ENCODE peak calls at places on chromosomes 11 and 22, in six cellular contexts. G is SK-N-SH, A is H1, X is A549, R is K562, Q is HepG2. S is an unnamed sample.

GRCh38 chr11:113881856-113882255 is 6.5 kb upstream of the USP28 start:
- DNase-seq in G (no peak), A (no peak), X (no peak), R (peak; percentile 32), Q (no peak), S (no peak)

GRCh38 chr22:35227248-35227647 is 30.0 kb upstream of the HMGXB4 start:
- DNase-seq in G (no peak), A (peak; percentile 35), X (no peak), R (no peak), Q (no peak), S (no peak)

GRCh38 chr22:20763630-20764029 is 10.3 kb upstream of the SERPIND1 start:
- DNase-seq in G (no peak), A (no peak), X (no peak), R (no peak), Q (no peak), S (no peak)

GRCh38 chr11:124837491-124837856 is 27.8 kb upstream of the ROBO3 start:
- DNase-seq in G (peak; percentile 70), A (peak; percentile 52), X (peak; percentile 30), R (peak; percentile 67), Q (peak; percentile 58), S (peak; percentile 2)

GRCh38 chr11:78188809-78189724 is at the start of gene USP35:
- DNase-seq in G (no peak), A (no peak), X (no peak), R (no peak), Q (no peak), S (no peak)

GRCh38 chr22:30238136-30238535 is 8.4 kb downstream of the LIF start:
- DNase-seq in G (no peak), A (no peak), X (no peak), R (no peak), Q (no peak), S (no peak)

GRCh38 chr11:23990346-23990745 is 506.5 kb upstream of the LUZP2 start:
- DNase-seq in G (no peak), A (no peak), X (no peak), R (no peak), Q (no peak), S (no peak)

GRCh38 chr22:32050678-32051515 is 7.8 kb downstream of the SLC5A1 start:
- DNase-seq in G (no peak), A (no peak), X (peak; percentile 40), R (no peak), Q (peak; percentile 20), S (peak; percentile 63)

GRCh38 chr11:64607381-64608259 is 16.6 kb downstream of the SLC22A12 start:
- DNase-seq in G (no peak), A (no peak), X (no peak), R (no peak), Q (no peak), S (no peak)

GRCh38 chr11:78961938-78962701 is 387.5 kb upstream of the NARS2 start:
- DNase-seq in G (peak; percentile 94), A (peak; percentile 71), X (no peak), R (peak; percentile 43), Q (no peak), S (no peak)

GRCh38 chr11:35135222-35135621 is 3.7 kb upstream of the CD44 start:
- DNase-seq in G (no peak), A (no peak), X (no peak), R (no peak), Q (no peak), S (no peak)

GRCh38 chr11:27120211-27120610 is 79.6 kb downstream of the BBOX1 start:
- DNase-seq in G (no peak), A (no peak), X (no peak), R (no peak), Q (no peak), S (no peak)

GRCh38 chr11:126366064-126366822 is 10.8 kb downstream of the ST3GAL4 start:
- DNase-seq in G (no peak), A (peak; percentile 48), X (no peak), R (no peak), Q (no peak), S (no peak)

GRCh38 chr11:17760102-17761029 is 25.8 kb downstream of the KCNC1 start:
- DNase-seq in G (peak; percentile 68), A (peak; percentile 84), X (peak; percentile 57), R (peak; percentile 71), Q (peak; percentile 69), S (peak; percentile 12)

GRCh38 chr11:10305964-10306918 is 1.4 kb downstream of the ADM start:
- DNase-seq in G (peak; percentile 64), A (peak; percentile 65), X (peak; percentile 31), R (no peak), Q (no peak), S (no peak)

GRCh38 chr11:45918331-45918941 is 759 bp upstream of the PEX16 start:
- DNase-seq in G (peak; percentile 94), A (peak; percentile 86), X (peak; percentile 91), R (peak; percentile 91), Q (peak; percentile 63), S (no peak)

GRCh38 chr11:16881074-16881709 is 133.0 kb downstream of the PLEKHA7 start:
- DNase-seq in G (no peak), A (no peak), X (no peak), R (peak; percentile 35), Q (no peak), S (no peak)

GRCh38 chr11:117134431-117134830 is 9.7 kb upstream of the PAFAH1B2 start:
- DNase-seq in G (no peak), A (no peak), X (no peak), R (no peak), Q (no peak), S (no peak)

GRCh38 chr11:44264126-44264749 is 45.7 kb downstream of the ALX4 start:
- DNase-seq in G (no peak), A (no peak), X (no peak), R (no peak), Q (no peak), S (no peak)

GRCh38 chr11:113828186-113828585 is 47.2 kb downstream of the USP28 start:
- DNase-seq in G (no peak), A (no peak), X (no peak), R (no peak), Q (no peak), S (no peak)

GRCh38 chr11:1542267-1542666 is 29.8 kb downstream of the DUSP8 start:
- DNase-seq in G (no peak), A (no peak), X (no peak), R (no peak), Q (no peak), S (no peak)
- TF ChIP-seq CHD2 in G (no peak), A (no peak), X (no peak), R (no peak), Q (no peak), S (no peak)

GRCh38 chr22:28835630-28836189 is 35.3 kb upstream of the XBP1 start:
- DNase-seq in G (no peak), A (no peak), X (no peak), R (no peak), Q (no peak), S (no peak)
- TF ChIP-seq CHD2 in G (no peak), A (no peak), X (no peak), R (no peak), Q (no peak), S (no peak)

DNA sequence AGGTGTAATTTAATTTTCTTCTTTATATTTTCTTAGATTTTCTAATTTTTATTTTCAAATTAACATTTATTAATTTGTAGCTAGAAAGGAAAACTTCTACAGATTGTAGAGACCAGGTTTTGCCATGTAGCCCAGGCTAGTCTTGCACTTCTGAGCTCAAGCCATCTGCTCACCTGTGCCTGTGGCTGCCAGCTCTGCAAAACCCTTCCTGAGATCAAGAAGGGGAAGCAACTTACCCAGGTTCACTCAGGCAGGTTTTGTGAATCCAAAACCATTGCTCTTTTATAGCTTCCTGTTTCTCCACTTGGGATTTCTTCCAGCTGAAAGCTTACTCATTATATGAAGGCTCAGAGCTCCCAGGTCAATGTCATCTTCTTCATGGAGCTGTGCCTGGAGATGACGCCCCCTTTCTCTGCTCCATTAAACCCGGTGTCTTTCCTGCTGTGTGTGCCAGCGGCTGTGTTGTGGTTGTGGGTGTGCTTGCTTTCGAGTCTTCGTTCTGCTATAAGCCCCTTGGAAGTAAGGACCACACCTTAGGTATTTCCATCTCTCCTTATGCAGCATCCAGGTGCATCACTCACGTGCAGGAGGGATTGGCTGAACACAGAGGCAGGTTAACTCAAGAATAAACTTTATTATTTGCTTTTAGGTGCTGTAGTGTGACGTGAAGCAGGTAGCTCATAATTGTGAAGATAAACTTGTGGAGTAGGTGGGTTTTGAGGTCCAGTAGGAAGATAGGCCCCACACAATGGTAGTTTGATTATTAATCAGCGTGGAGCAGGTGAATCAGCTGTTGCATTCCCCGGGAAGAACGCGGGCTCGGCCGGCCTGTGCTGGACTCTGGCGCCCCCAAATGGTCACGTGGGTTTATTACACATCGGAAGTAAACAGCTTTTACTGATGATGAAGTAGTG is 42.2 kb upstream of the INCENP start:
- DNase-seq in G (peak; percentile 76), A (peak; percentile 95), X (peak; percentile 76), R (peak; percentile 75), Q (peak; percentile 46), S (peak; percentile 8)
- TF ChIP-seq CHD2 in G (no peak), A (no peak), X (no peak), R (no peak), Q (no peak), S (no peak)

GRCh38 chr11:96028746-96029145 is 104.8 kb upstream of the MTMR2 start:
- DNase-seq in G (no peak), A (no peak), X (no peak), R (no peak), Q (no peak), S (no peak)

GRCh38 chr11:96024666-96025065 is 100.8 kb upstream of the MTMR2 start:
- DNase-seq in G (no peak), A (no peak), X (no peak), R (no peak), Q (no peak), S (no peak)

GRCh38 chr11:96026310-96026709 is 102.4 kb upstream of the MTMR2 start:
- DNase-seq in G (no peak), A (no peak), X (no peak), R (no peak), Q (no peak), S (no peak)

GRCh38 chr11:96023311-96023710 is 99.4 kb upstream of the MTMR2 start:
- DNase-seq in G (no peak), A (no peak), X (no peak), R (no peak), Q (no peak), S (no peak)

GRCh38 chr11:96027021-96027420 is 103.1 kb upstream of the MTMR2 start:
- DNase-seq in G (no peak), A (no peak), X (no peak), R (no peak), Q (no peak), S (no peak)
- TF ChIP-seq CHD2 in G (no peak), A (no peak), X (no peak), R (no peak), Q (no peak), S (no peak)

GRCh38 chr11:112024178-112024777 is 930 bp upstream of the DLAT start:
- DNase-seq in G (no peak), A (no peak), X (no peak), R (peak; percentile 29), Q (no peak), S (no peak)
- TF ChIP-seq CHD2 in G (no peak), A (no peak), X (no peak), R (no peak), Q (no peak), S (no peak)

DNA sequence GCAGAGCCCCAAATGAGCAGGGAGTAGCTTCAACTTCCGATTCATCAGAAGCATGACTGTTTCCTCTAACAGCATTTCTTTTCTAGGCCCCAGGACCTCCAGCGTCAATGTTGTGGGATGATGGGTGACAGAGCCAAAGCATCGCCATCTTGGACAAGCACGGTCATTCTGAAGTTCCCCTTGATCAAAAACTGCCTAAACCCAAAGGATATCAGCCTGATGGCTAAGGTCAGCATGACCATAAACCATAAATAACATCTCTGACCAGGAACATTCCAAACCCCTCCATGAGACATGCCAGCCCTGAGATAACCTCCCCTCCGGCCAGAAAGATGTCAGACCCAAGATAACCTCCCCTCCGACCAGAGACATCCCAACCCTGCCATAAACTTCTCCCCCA is 28.8 kb upstream of the TREH start:
- DNase-seq in G (no peak), A (no peak), X (no peak), R (peak; percentile 4), Q (no peak), S (no peak)
- TF ChIP-seq CHD2 in G (no peak), A (no peak), X (no peak), R (no peak), Q (no peak), S (no peak)

S was measured in GM12878.